ENCODE peak calls at places on chromosomes 4 and X, in five cellular contexts. O is retinal pigment epithelial cell, Y is left ventricle myocardium inferior, X is BJ, A is fibroblast of villous mesenchyme. Q is an unnamed sample.

GRCh38 chr4:137471895-137472294 is 60.4 kb downstream of the PCDH18 start:
- DNase-seq in O (no peak), Y (no peak), X (peak; percentile 11), A (peak; percentile 20), Q (no peak)

GRCh38 chr4:7806080-7806630 is 133.5 kb downstream of the AFAP1 start:
- DNase-seq in O (no peak), Y (peak; percentile 88), X (no peak), A (peak; percentile 87), Q (no peak)

GRCh38 chr4:2266181-2266580 is 4.3 kb upstream of the MXD4 start:
- DNase-seq in O (no peak), Y (peak; percentile 85), X (no peak), A (peak; percentile 59), Q (peak; percentile 60)

GRCh38 chrX:130831347-130831722 is 71.7 kb downstream of the ENOX2 start:
- DNase-seq in O (no peak), Y (no peak), X (no peak), A (no peak), Q (no peak)

GRCh38 chr4:39808231-39808749 is 110.4 kb downstream of the UBE2K start:
- DNase-seq in O (no peak), Y (no peak), X (no peak), A (peak; percentile 31), Q (no peak)

GRCh38 chr4:140743194-140743931 is 12.8 kb downstream of the TBC1D9 start:
- DNase-seq in O (no peak), Y (no peak), X (no peak), A (peak; percentile 26), Q (no peak)

GRCh38 chr4:132383571-132384199 is 765.4 kb upstream of the PCDH10 start:
- DNase-seq in O (peak; percentile 62), Y (no peak), X (peak; percentile 38), A (peak; percentile 19), Q (no peak)

GRCh38 chr4:3789587-3789986 is 23.4 kb downstream of the ADRA2C start:
- DNase-seq in O (no peak), Y (no peak), X (no peak), A (no peak), Q (no peak)

GRCh38 chr4:99490286-99490685 is 20.5 kb upstream of the C4orf17 start:
- DNase-seq in O (no peak), Y (no peak), X (no peak), A (no peak), Q (no peak)

GRCh38 chr4:149896428-149896827 is 80.8 kb upstream of the IQCM start:
- DNase-seq in O (peak; percentile 26), Y (peak; percentile 16), X (no peak), A (peak; percentile 42), Q (no peak)

GRCh38 chrX:19883878-19884277 is 3.5 kb downstream of the SH3KBP1 start:
- DNase-seq in O (no peak), Y (no peak), X (no peak), A (no peak), Q (no peak)

GRCh38 chrX:154412468-154412867 is 1.1 kb downstream of the TAFAZZIN start:
- DNase-seq in O (no peak), Y (no peak), X (no peak), A (peak; percentile 54), Q (no peak)

GRCh38 chr4:185424905-185425599 is 712 bp downstream of the UFSP2 start:
- DNase-seq in O (no peak), Y (no peak), X (peak; percentile 11), A (no peak), Q (peak; percentile 7)

GRCh38 chrX:137031039-137031438 is 2.8 kb downstream of the GPR101 start:
- DNase-seq in O (no peak), Y (no peak), X (no peak), A (no peak), Q (no peak)
- H3K4me3 ChIP-seq in O (no peak overlapping the region), Y (peak overlapping the region; percentile 57), X (no peak overlapping the region), A (no peak overlapping the region), Q (no peak overlapping the region)

DNA sequence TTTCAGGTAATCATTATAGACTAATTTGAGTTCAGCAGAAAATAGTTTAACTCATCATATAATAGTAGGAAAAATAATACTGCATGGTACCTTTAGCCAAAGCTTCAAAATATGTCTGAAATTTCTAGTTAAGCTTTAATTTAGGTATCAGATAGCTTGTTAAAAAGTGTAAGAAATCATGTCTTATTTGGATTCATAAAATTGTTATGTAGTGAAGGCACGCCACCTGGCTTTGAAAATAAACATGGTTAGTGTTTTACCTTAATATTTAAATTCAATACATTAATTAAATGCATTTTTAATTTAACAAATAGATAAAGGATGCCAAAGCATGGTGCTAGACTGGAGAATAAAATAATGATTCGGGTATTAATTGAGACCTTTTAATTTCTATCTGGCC is 211.4 kb downstream of the FSTL5 start:
- DNase-seq in O (no peak), Y (no peak), X (no peak), A (peak; percentile 7), Q (peak; percentile 4)
- TF ChIP-seq CTCF in O (peak; percentile 12), Y (no peak), X (no peak), A (no peak), Q (peak; percentile 43)

DNA sequence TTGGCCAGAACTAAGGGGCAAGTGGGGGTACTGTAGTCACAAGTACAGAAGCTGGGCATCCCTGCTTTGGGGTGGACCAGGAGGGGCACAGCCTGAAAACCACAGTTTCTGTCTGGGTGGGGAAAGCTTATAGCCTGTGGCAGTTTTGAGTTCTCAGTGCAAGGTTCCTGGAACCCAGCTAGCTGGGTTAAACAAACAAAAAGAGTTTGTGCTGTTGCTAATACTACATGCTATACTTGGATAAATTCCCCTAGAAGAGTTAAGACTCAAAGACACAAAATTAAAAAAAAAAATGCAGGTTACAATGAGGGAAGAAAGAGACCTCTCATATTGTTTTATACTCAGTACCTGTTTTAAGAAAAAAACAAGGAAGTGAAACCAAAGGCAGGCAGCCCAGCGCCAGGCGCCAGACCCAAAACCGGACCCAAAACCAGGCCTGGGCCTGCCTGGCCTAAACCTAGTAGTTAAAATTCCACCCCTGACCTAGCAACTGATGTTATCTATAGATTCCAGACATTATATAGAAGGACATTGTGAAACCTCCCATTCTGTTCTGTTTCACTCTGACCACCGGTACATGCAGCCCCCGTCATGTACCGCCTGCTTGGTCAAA is 50.8 kb downstream of the SLC2A9 start:
- DNase-seq in O (no peak), Y (no peak), X (no peak), A (no peak), Q (no peak)
- H3K4me3 ChIP-seq in O (no peak overlapping the region), Y (no peak overlapping the region), X (no peak overlapping the region), A (no peak overlapping the region), Q (no peak overlapping the region)

DNA sequence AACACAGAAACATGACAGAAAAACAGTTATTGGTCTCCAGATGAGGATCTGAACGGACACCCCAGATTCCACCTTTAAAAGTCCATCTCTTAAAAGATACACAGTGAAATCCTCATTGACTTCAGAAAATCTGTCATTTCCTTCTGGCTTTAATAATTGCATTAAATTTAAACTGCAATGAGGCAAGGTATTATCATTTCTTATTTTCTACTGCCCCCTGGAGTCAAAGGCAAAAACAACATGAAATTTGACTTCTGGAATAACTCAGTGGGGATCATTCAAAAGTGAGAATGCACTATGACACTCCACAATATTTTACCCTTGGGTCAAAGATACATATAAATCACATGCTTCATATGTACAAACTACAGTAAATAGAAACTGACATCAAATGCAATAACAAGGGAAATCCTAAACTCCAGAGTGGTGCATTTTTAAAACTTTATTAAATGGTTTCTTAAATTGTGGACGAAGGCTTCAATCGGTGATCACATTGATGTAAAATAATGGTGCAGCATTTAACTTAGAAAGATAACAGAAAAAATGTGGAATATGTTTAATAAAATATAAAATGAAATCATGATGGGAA is 56.4 kb upstream of the SPANXN1 start:
- DNase-seq in O (no peak), Y (no peak), X (no peak), A (peak; percentile 1), Q (no peak)
- TF ChIP-seq CTCF in O (peak; percentile 43), Y (peak; percentile 35), X (peak; percentile 4), A (peak; percentile 41), Q (peak; percentile 31)

Q was measured in LNCaP clone FGC.